ENCODE peak calls at places on chromosomes 7 and 10, in nine cellular contexts. One of them, this sample, is unnamed.
A peak's percentile ranks its signal among the peaks of the same experiment; 100 is the strongest.

GRCh38 chr7:135710417-135711138 is 17.4 kb downstream of the SLC13A4 start:
- DNase-seq in colonic mucosa: no peak
- DNase-seq in cardiac fibroblast: peak; percentile 26
- DNase-seq in K562: peak; percentile 93
- DNase-seq in left ventricle myocardium inferior: no peak
- DNase-seq in PC-3: peak; percentile 6
- DNase-seq in cardiac muscle cell: no peak
- DNase-seq in CD8-positive, alpha-beta T cell: no peak
- DNase-seq in PC-9: no peak
- DNase-seq in this sample: no peak

GRCh38 chr10:100912013-100912608 is 652 bp upstream of the SLF2 start:
- DNase-seq in colonic mucosa: no peak
- DNase-seq in cardiac fibroblast: no peak
- DNase-seq in K562: peak; percentile 16
- DNase-seq in left ventricle myocardium inferior: no peak
- DNase-seq in PC-3: no peak
- DNase-seq in cardiac muscle cell: no peak
- DNase-seq in CD8-positive, alpha-beta T cell: no peak
- DNase-seq in PC-9: no peak
- DNase-seq in this sample: no peak

GRCh38 chr10:33039167-33039566 is 81.1 kb upstream of the ITGB1 start:
- DNase-seq in colonic mucosa: no peak
- DNase-seq in cardiac fibroblast: no peak
- DNase-seq in K562: no peak
- DNase-seq in left ventricle myocardium inferior: no peak
- DNase-seq in PC-3: no peak
- DNase-seq in cardiac muscle cell: no peak
- DNase-seq in CD8-positive, alpha-beta T cell: no peak
- DNase-seq in PC-9: no peak
- DNase-seq in this sample: no peak

GRCh38 chr10:85916192-85916747 is 450.3 kb downstream of the GRID1 start:
- DNase-seq in colonic mucosa: no peak
- DNase-seq in cardiac fibroblast: no peak
- DNase-seq in K562: no peak
- DNase-seq in left ventricle myocardium inferior: no peak
- DNase-seq in PC-3: no peak
- DNase-seq in cardiac muscle cell: peak; percentile 6
- DNase-seq in CD8-positive, alpha-beta T cell: no peak
- DNase-seq in PC-9: no peak
- DNase-seq in this sample: no peak

GRCh38 chr10:74585231-74586087 is 240.9 kb upstream of the KAT6B start:
- DNase-seq in colonic mucosa: no peak
- DNase-seq in cardiac fibroblast: peak; percentile 33
- DNase-seq in K562: no peak
- DNase-seq in left ventricle myocardium inferior: no peak
- DNase-seq in PC-3: no peak
- DNase-seq in cardiac muscle cell: no peak
- DNase-seq in CD8-positive, alpha-beta T cell: peak; percentile 58
- DNase-seq in PC-9: no peak
- DNase-seq in this sample: no peak

GRCh38 chr7:117673839-117674238 is 194.0 kb downstream of the CFTR start:
- DNase-seq in colonic mucosa: no peak
- DNase-seq in cardiac fibroblast: peak; percentile 67
- DNase-seq in K562: no peak
- DNase-seq in left ventricle myocardium inferior: no peak
- DNase-seq in PC-3: peak; percentile 71
- DNase-seq in cardiac muscle cell: peak; percentile 64
- DNase-seq in CD8-positive, alpha-beta T cell: no peak
- DNase-seq in PC-9: no peak
- DNase-seq in this sample: peak; percentile 69

GRCh38 chr7:154546946-154547587 is 455.9 kb downstream of the PAXIP1 start:
- DNase-seq in colonic mucosa: no peak
- DNase-seq in cardiac fibroblast: no peak
- DNase-seq in K562: no peak
- DNase-seq in left ventricle myocardium inferior: no peak
- DNase-seq in PC-3: no peak
- DNase-seq in cardiac muscle cell: no peak
- DNase-seq in CD8-positive, alpha-beta T cell: no peak
- DNase-seq in PC-9: no peak
- DNase-seq in this sample: no peak

GRCh38 chr10:122392835-122393234 is 18.3 kb downstream of the PLEKHA1 start:
- DNase-seq in colonic mucosa: no peak
- DNase-seq in cardiac fibroblast: no peak
- DNase-seq in K562: no peak
- DNase-seq in left ventricle myocardium inferior: no peak
- DNase-seq in PC-3: no peak
- DNase-seq in cardiac muscle cell: no peak
- DNase-seq in CD8-positive, alpha-beta T cell: no peak
- DNase-seq in PC-9: no peak
- DNase-seq in this sample: no peak

GRCh38 chr7:150974468-150975391 is 3.4 kb downstream of the KCNH2 start:
- DNase-seq in colonic mucosa: peak; percentile 87
- DNase-seq in cardiac fibroblast: no peak
- DNase-seq in K562: peak; percentile 97
- DNase-seq in left ventricle myocardium inferior: peak; percentile 71
- DNase-seq in PC-3: peak; percentile 36
- DNase-seq in cardiac muscle cell: peak; percentile 80
- DNase-seq in CD8-positive, alpha-beta T cell: peak; percentile 89
- DNase-seq in PC-9: no peak
- DNase-seq in this sample: no peak

GRCh38 chr7:70795948-70796347 is 336.0 kb upstream of the GALNT17 start:
- DNase-seq in colonic mucosa: no peak
- DNase-seq in cardiac fibroblast: no peak
- DNase-seq in K562: no peak
- DNase-seq in left ventricle myocardium inferior: no peak
- DNase-seq in PC-3: no peak
- DNase-seq in cardiac muscle cell: no peak
- DNase-seq in CD8-positive, alpha-beta T cell: no peak
- DNase-seq in PC-9: no peak
- DNase-seq in this sample: no peak

GRCh38 chr7:27161721-27162547 is 3.4 kb downstream of the HOXA9 start:
- DNase-seq in colonic mucosa: no peak
- DNase-seq in cardiac fibroblast: no peak
- DNase-seq in K562: no peak
- DNase-seq in left ventricle myocardium inferior: peak; percentile 7
- DNase-seq in PC-3: peak; percentile 39
- DNase-seq in cardiac muscle cell: no peak
- DNase-seq in CD8-positive, alpha-beta T cell: peak; percentile 48
- DNase-seq in PC-9: no peak
- DNase-seq in this sample: no peak

GRCh38 chr7:42380411-42380810 is 143.4 kb upstream of the GLI3 start:
- DNase-seq in colonic mucosa: no peak
- DNase-seq in cardiac fibroblast: peak; percentile 76
- DNase-seq in K562: no peak
- DNase-seq in left ventricle myocardium inferior: no peak
- DNase-seq in PC-3: no peak
- DNase-seq in cardiac muscle cell: no peak
- DNase-seq in CD8-positive, alpha-beta T cell: no peak
- DNase-seq in PC-9: no peak
- DNase-seq in this sample: no peak

GRCh38 chr10:11782793-11783557 is 40.2 kb upstream of the PROSER2 start:
- DNase-seq in colonic mucosa: no peak
- DNase-seq in cardiac fibroblast: peak; percentile 77
- DNase-seq in K562: peak; percentile 64
- DNase-seq in left ventricle myocardium inferior: no peak
- DNase-seq in PC-3: peak; percentile 82
- DNase-seq in cardiac muscle cell: peak; percentile 77
- DNase-seq in CD8-positive, alpha-beta T cell: no peak
- DNase-seq in PC-9: peak; percentile 59
- DNase-seq in this sample: peak; percentile 23

GRCh38 chr10:17006631-17007161 is 122.9 kb downstream of the CUBN start:
- DNase-seq in colonic mucosa: no peak
- DNase-seq in cardiac fibroblast: peak; percentile 71
- DNase-seq in K562: no peak
- DNase-seq in left ventricle myocardium inferior: no peak
- DNase-seq in PC-3: no peak
- DNase-seq in cardiac muscle cell: no peak
- DNase-seq in CD8-positive, alpha-beta T cell: no peak
- DNase-seq in PC-9: no peak
- DNase-seq in this sample: no peak

GRCh38 chr10:49189422-49189821 is 1.2 kb upstream of the TMEM273 start:
- DNase-seq in colonic mucosa: no peak
- DNase-seq in cardiac fibroblast: no peak
- DNase-seq in K562: no peak
- DNase-seq in left ventricle myocardium inferior: no peak
- DNase-seq in PC-3: no peak
- DNase-seq in cardiac muscle cell: no peak
- DNase-seq in CD8-positive, alpha-beta T cell: no peak
- DNase-seq in PC-9: no peak
- DNase-seq in this sample: no peak

GRCh38 chr10:49186613-49187012 is 1.6 kb downstream of the TMEM273 start:
- DNase-seq in colonic mucosa: no peak
- DNase-seq in cardiac fibroblast: no peak
- DNase-seq in K562: peak; percentile 59
- DNase-seq in left ventricle myocardium inferior: no peak
- DNase-seq in PC-3: no peak
- DNase-seq in cardiac muscle cell: no peak
- DNase-seq in CD8-positive, alpha-beta T cell: no peak
- DNase-seq in PC-9: no peak
- DNase-seq in this sample: no peak

GRCh38 chr10:49187044-49187484 is 1.1 kb downstream of the TMEM273 start:
- DNase-seq in colonic mucosa: peak; percentile 18
- DNase-seq in cardiac fibroblast: no peak
- DNase-seq in K562: no peak
- DNase-seq in left ventricle myocardium inferior: no peak
- DNase-seq in PC-3: no peak
- DNase-seq in cardiac muscle cell: no peak
- DNase-seq in CD8-positive, alpha-beta T cell: no peak
- DNase-seq in PC-9: no peak
- DNase-seq in this sample: no peak

GRCh38 chr10:49185213-49185612 is 3.0 kb downstream of the TMEM273 start:
- DNase-seq in colonic mucosa: no peak
- DNase-seq in cardiac fibroblast: no peak
- DNase-seq in K562: no peak
- DNase-seq in left ventricle myocardium inferior: no peak
- DNase-seq in PC-3: no peak
- DNase-seq in cardiac muscle cell: no peak
- DNase-seq in CD8-positive, alpha-beta T cell: no peak
- DNase-seq in PC-9: no peak
- DNase-seq in this sample: no peak

GRCh38 chr10:49187950-49188761 is at the start of gene TMEM273:
- DNase-seq in colonic mucosa: peak; percentile 59
- DNase-seq in cardiac fibroblast: no peak
- DNase-seq in K562: peak; percentile 53
- DNase-seq in left ventricle myocardium inferior: peak; percentile 83
- DNase-seq in PC-3: peak; percentile 33
- DNase-seq in cardiac muscle cell: no peak
- DNase-seq in CD8-positive, alpha-beta T cell: no peak
- DNase-seq in PC-9: peak; percentile 94
- DNase-seq in this sample: no peak
- H3K4me3 ChIP-seq in colonic mucosa: peak within 1 kb of the TSS; percentile 11
- H3K4me3 ChIP-seq in cardiac fibroblast: no peak within 1 kb of the TSS
- H3K4me3 ChIP-seq in K562: peak within 1 kb of the TSS; percentile 32
- H3K4me3 ChIP-seq in left ventricle myocardium inferior: peak within 1 kb of the TSS; percentile 62
- H3K4me3 ChIP-seq in PC-3: no peak within 1 kb of the TSS
- H3K4me3 ChIP-seq in cardiac muscle cell: no peak within 1 kb of the TSS
- H3K4me3 ChIP-seq in CD8-positive, alpha-beta T cell: no peak within 1 kb of the TSS
- H3K4me3 ChIP-seq in PC-9: no peak within 1 kb of the TSS
- H3K4me3 ChIP-seq in this sample: no peak within 1 kb of the TSS

GRCh38 chr7:112449902-112450806 is at the start of gene IFRD1:
- DNase-seq in colonic mucosa: peak; percentile 99
- DNase-seq in cardiac fibroblast: peak; percentile 99
- DNase-seq in K562: peak; percentile 99
- DNase-seq in left ventricle myocardium inferior: peak; percentile 99
- DNase-seq in PC-3: peak; percentile 97
- DNase-seq in cardiac muscle cell: peak; percentile 99
- DNase-seq in CD8-positive, alpha-beta T cell: peak; percentile 100
- DNase-seq in PC-9: peak; percentile 94
- DNase-seq in this sample: peak; percentile 97

GRCh38 chr7:112450807-112451661 is 774 bp downstream of the IFRD1 start:
- DNase-seq in colonic mucosa: peak; percentile 96
- DNase-seq in cardiac fibroblast: peak; percentile 98
- DNase-seq in K562: peak; percentile 84
- DNase-seq in left ventricle myocardium inferior: peak; percentile 94
- DNase-seq in PC-3: peak; percentile 94
- DNase-seq in cardiac muscle cell: peak; percentile 97
- DNase-seq in CD8-positive, alpha-beta T cell: peak; percentile 88
- DNase-seq in PC-9: peak; percentile 89
- DNase-seq in this sample: peak; percentile 93

GRCh38 chr7:112453505-112454171 is 3.4 kb downstream of the IFRD1 start:
- DNase-seq in colonic mucosa: no peak
- DNase-seq in cardiac fibroblast: peak; percentile 78
- DNase-seq in K562: no peak
- DNase-seq in left ventricle myocardium inferior: no peak
- DNase-seq in PC-3: no peak
- DNase-seq in cardiac muscle cell: no peak
- DNase-seq in CD8-positive, alpha-beta T cell: no peak
- DNase-seq in PC-9: no peak
- DNase-seq in this sample: peak; percentile 61

GRCh38 chr7:112449353-112449752 is 907 bp upstream of the IFRD1 start:
- DNase-seq in colonic mucosa: peak; percentile 62
- DNase-seq in cardiac fibroblast: peak; percentile 57
- DNase-seq in K562: peak; percentile 49
- DNase-seq in left ventricle myocardium inferior: no peak
- DNase-seq in PC-3: peak; percentile 83
- DNase-seq in cardiac muscle cell: no peak
- DNase-seq in CD8-positive, alpha-beta T cell: no peak
- DNase-seq in PC-9: peak; percentile 88
- DNase-seq in this sample: no peak

GRCh38 chr7:112452102-112452888 is 2.0 kb downstream of the IFRD1 start:
- DNase-seq in colonic mucosa: peak; percentile 35
- DNase-seq in cardiac fibroblast: peak; percentile 69
- DNase-seq in K562: no peak
- DNase-seq in left ventricle myocardium inferior: peak; percentile 26
- DNase-seq in PC-3: peak; percentile 32
- DNase-seq in cardiac muscle cell: peak; percentile 28
- DNase-seq in CD8-positive, alpha-beta T cell: no peak
- DNase-seq in PC-9: peak; percentile 39
- DNase-seq in this sample: no peak
- TF ChIP-seq CTCF in colonic mucosa: peak; percentile 21
- TF ChIP-seq CTCF in cardiac fibroblast: peak; percentile 39
- TF ChIP-seq CTCF in K562: peak; percentile 66
- TF ChIP-seq CTCF in left ventricle myocardium inferior: no peak
- TF ChIP-seq CTCF in PC-3: no peak
- TF ChIP-seq CTCF in cardiac muscle cell: peak; percentile 36
- TF ChIP-seq CTCF in CD8-positive, alpha-beta T cell: no peak
- TF ChIP-seq CTCF in PC-9: no peak
- TF ChIP-seq CTCF in this sample: peak; percentile 24

DNA sequence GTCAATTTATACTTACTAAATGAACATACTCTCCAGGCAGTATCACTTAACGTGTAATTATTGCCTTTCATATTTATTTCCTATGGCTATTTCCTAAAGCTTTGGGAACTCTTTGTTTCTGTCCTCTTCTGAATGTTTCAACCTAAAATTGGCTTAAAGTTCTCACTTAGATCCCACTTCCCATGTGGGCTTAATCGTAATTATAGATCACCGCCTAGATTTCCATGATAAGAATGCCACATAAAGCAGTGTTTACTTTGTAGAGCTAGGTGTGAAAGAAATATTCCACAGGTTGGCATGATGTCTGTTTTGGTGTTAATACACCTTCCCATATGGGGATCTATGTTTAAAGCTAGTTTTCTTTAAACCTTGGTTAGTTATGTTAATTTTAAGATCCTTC is 1.5 kb downstream of the HDAC9 start:
- DNase-seq in colonic mucosa: no peak
- DNase-seq in cardiac fibroblast: no peak
- DNase-seq in K562: no peak
- DNase-seq in left ventricle myocardium inferior: no peak
- DNase-seq in PC-3: no peak
- DNase-seq in cardiac muscle cell: no peak
- DNase-seq in CD8-positive, alpha-beta T cell: no peak
- DNase-seq in PC-9: peak; percentile 22
- DNase-seq in this sample: no peak
- H3K4me3 ChIP-seq in colonic mucosa: no peak overlapping the region
- H3K4me3 ChIP-seq in cardiac fibroblast: no peak overlapping the region
- H3K4me3 ChIP-seq in K562: no peak overlapping the region
- H3K4me3 ChIP-seq in left ventricle myocardium inferior: peak overlapping the region; percentile 68
- H3K4me3 ChIP-seq in PC-3: no peak overlapping the region
- H3K4me3 ChIP-seq in cardiac muscle cell: peak overlapping the region; percentile 75
- H3K4me3 ChIP-seq in CD8-positive, alpha-beta T cell: no peak overlapping the region
- H3K4me3 ChIP-seq in PC-9: no peak overlapping the region
- H3K4me3 ChIP-seq in this sample: no peak overlapping the region

GRCh38 chr10:21364196-21365114 is 161.0 kb downstream of the SKIDA1 start:
- DNase-seq in colonic mucosa: peak; percentile 32
- DNase-seq in cardiac fibroblast: peak; percentile 89
- DNase-seq in K562: no peak
- DNase-seq in left ventricle myocardium inferior: peak; percentile 40
- DNase-seq in PC-3: peak; percentile 97
- DNase-seq in cardiac muscle cell: peak; percentile 47
- DNase-seq in CD8-positive, alpha-beta T cell: no peak
- DNase-seq in PC-9: peak; percentile 97
- DNase-seq in this sample: peak; percentile 37
- TF ChIP-seq CTCF in colonic mucosa: no peak
- TF ChIP-seq CTCF in cardiac fibroblast: no peak
- TF ChIP-seq CTCF in K562: no peak
- TF ChIP-seq CTCF in left ventricle myocardium inferior: no peak
- TF ChIP-seq CTCF in PC-3: no peak
- TF ChIP-seq CTCF in cardiac muscle cell: no peak
- TF ChIP-seq CTCF in CD8-positive, alpha-beta T cell: no peak
- TF ChIP-seq CTCF in PC-9: no peak
- TF ChIP-seq CTCF in this sample: no peak

This sample was measured in LNCaP clone FGC.